ENCODE peak calls at places on chromosomes 16 and 17, in eight cellular contexts. H is activated T-cell treated with anti-CD3 and anti-CD28 coated beads for 24 hours; B is upper lobe of right lung; J is stimulated activated CD4-positive, alpha-beta T cell treated with anti-CD3 and anti-CD28 coated beads, TNF-alpha, amount 100 ng/mL, for 24 hours; E is GM04503; V is effector memory CD4-positive, alpha-beta T cell; Q is activated naive CD4-positive, alpha-beta T cell; K is cardiac fibroblast. M is an unnamed sample.

GRCh38 chr17:79547586-79547985 is 63.3 kb downstream of the RBFOX3 start:
- DNase-seq in H (no peak), B (peak; percentile 32), J (no peak), E (no peak), V (no peak), Q (no peak), K (no peak), M (no peak)

GRCh38 chr17:8153550-8153956 is 1.3 kb upstream of the PER1 start:
- DNase-seq in H (peak; percentile 59), B (peak; percentile 82), J (peak; percentile 67), E (peak; percentile 93), V (no peak), Q (no peak), K (peak; percentile 99), M (no peak)

GRCh38 chr17:652310-652709 is 62.3 kb downstream of the VPS53 start:
- DNase-seq in H (no peak), B (no peak), J (no peak), E (no peak), V (no peak), Q (no peak), K (no peak), M (no peak)

GRCh38 chr16:27529962-27530361 is 19.8 kb downstream of the GTF3C1 start:
- DNase-seq in H (no peak), B (no peak), J (no peak), E (no peak), V (no peak), Q (no peak), K (peak; percentile 52), M (no peak)

GRCh38 chr16:1167276-1168107 is 14.6 kb downstream of the CACNA1H start:
- DNase-seq in H (no peak), B (no peak), J (no peak), E (no peak), V (no peak), Q (no peak), K (no peak), M (no peak)

GRCh38 chr16:1308977-1309885 is at the start of gene UBE2I:
- DNase-seq in H (peak; percentile 98), B (peak; percentile 97), J (peak; percentile 95), E (peak; percentile 97), V (peak; percentile 92), Q (peak; percentile 95), K (peak; percentile 99), M (peak; percentile 100)

GRCh38 chr17:36104601-36105000 is 974 bp downstream of the CCL4 start:
- DNase-seq in H (no peak), B (no peak), J (no peak), E (no peak), V (no peak), Q (no peak), K (no peak), M (peak; percentile 72)

GRCh38 chr16:67860589-67861398 is 12.1 kb upstream of the EDC4 start:
- DNase-seq in H (no peak), B (no peak), J (no peak), E (no peak), V (no peak), Q (no peak), K (peak; percentile 77), M (no peak)

GRCh38 chr17:79626156-79626890 is 15.5 kb upstream of the RBFOX3 start:
- DNase-seq in H (no peak), B (peak; percentile 44), J (no peak), E (no peak), V (no peak), Q (no peak), K (no peak), M (no peak)

GRCh38 chr17:66255112-66255511 is 25.9 kb upstream of the APOH start:
- DNase-seq in H (peak; percentile 28), B (no peak), J (no peak), E (peak; percentile 36), V (no peak), Q (no peak), K (peak; percentile 90), M (no peak)

GRCh38 chr17:44186307-44187130 is at the start of gene TMUB2:
- DNase-seq in H (peak; percentile 99), B (peak; percentile 99), J (peak; percentile 99), E (peak; percentile 92), V (peak; percentile 99), Q (peak; percentile 98), K (peak; percentile 100), M (peak; percentile 99)

GRCh38 chr17:4180791-4181190 is 37.8 kb downstream of the CYB5D2 start:
- DNase-seq in H (no peak), B (peak; percentile 25), J (no peak), E (no peak), V (no peak), Q (no peak), K (no peak), M (no peak)

GRCh38 chr16:8070501-8070900 is 519.8 kb downstream of the TMEM114 start:
- DNase-seq in H (no peak), B (no peak), J (no peak), E (no peak), V (no peak), Q (no peak), K (no peak), M (no peak)

GRCh38 chr17:2002767-2003329 is 22.3 kb downstream of the RTN4RL1 start:
- DNase-seq in H (no peak), B (no peak), J (no peak), E (no peak), V (no peak), Q (no peak), K (no peak), M (no peak)

GRCh38 chr16:66832661-66833305 is 2.0 kb upstream of the NAE1 start:
- DNase-seq in H (no peak), B (no peak), J (no peak), E (no peak), V (no peak), Q (no peak), K (peak; percentile 17), M (no peak)

GRCh38 chr16:88811600-88811849 is 203 bp downstream of the APRT start:
- DNase-seq in H (no peak), B (no peak), J (no peak), E (no peak), V (no peak), Q (no peak), K (no peak), M (no peak)

GRCh38 chr16:73846292-73846849 is 450.2 kb upstream of the PSMD7 start:
- DNase-seq in H (no peak), B (no peak), J (no peak), E (no peak), V (no peak), Q (no peak), K (no peak), M (no peak)

GRCh38 chr16:1079786-1080525 is 7.4 kb downstream of the SSTR5 start:
- DNase-seq in H (no peak), B (no peak), J (no peak), E (no peak), V (no peak), Q (no peak), K (no peak), M (no peak)

GRCh38 chr17:45985447-45985846 is 13.6 kb upstream of the STH start:
- DNase-seq in H (no peak), B (no peak), J (no peak), E (no peak), V (no peak), Q (no peak), K (no peak), M (no peak)

GRCh38 chr17:44308865-44309264 is 464 bp downstream of the RUNDC3A start:
- DNase-seq in H (no peak), B (no peak), J (no peak), E (no peak), V (no peak), Q (no peak), K (no peak), M (no peak)

GRCh38 chr16:79186196-79186595 is 414.3 kb downstream of the MAF start:
- DNase-seq in H (no peak), B (no peak), J (no peak), E (no peak), V (no peak), Q (no peak), K (no peak), M (no peak)

GRCh38 chr16:85057212-85057889 is 29.8 kb downstream of the KIAA0513 start:
- DNase-seq in H (no peak), B (no peak), J (no peak), E (no peak), V (no peak), Q (no peak), K (no peak), M (no peak)

GRCh38 chr16:30429418-30429677 is 482 bp downstream of the DCTPP1 start:
- DNase-seq in H (no peak), B (no peak), J (no peak), E (no peak), V (no peak), Q (no peak), K (no peak), M (no peak)

GRCh38 chr16:85820604-85821372 is 21.3 kb downstream of the COX4I1 start:
- DNase-seq in H (no peak), B (peak; percentile 31), J (no peak), E (no peak), V (no peak), Q (no peak), K (no peak), M (no peak)

GRCh38 chr16:29857133-29857760 is 5.8 kb downstream of the CDIPT start:
- DNase-seq in H (no peak), B (no peak), J (no peak), E (peak; percentile 88), V (no peak), Q (no peak), K (peak; percentile 19), M (no peak)

GRCh38 chr17:76805319-76805718 is 62.9 kb upstream of the MGAT5B start:
- DNase-seq in H (no peak), B (no peak), J (no peak), E (peak; percentile 33), V (no peak), Q (no peak), K (peak; percentile 53), M (no peak)

GRCh38 chr16:86762035-86762550 is 183.7 kb downstream of the FOXL1 start:
- DNase-seq in H (no peak), B (no peak), J (no peak), E (no peak), V (no peak), Q (no peak), K (no peak), M (no peak)

GRCh38 chr16:9219811-9220210 is 128.4 kb downstream of the HAPSTR1 start:
- DNase-seq in H (no peak), B (no peak), J (no peak), E (no peak), V (no peak), Q (no peak), K (no peak), M (no peak)

GRCh38 chr17:45395569-45396415 is 36.9 kb downstream of the ARHGAP27 start:
- DNase-seq in H (no peak), B (no peak), J (no peak), E (no peak), V (no peak), Q (no peak), K (no peak), M (no peak)

GRCh38 chr17:52158450-52159042 is at the start of gene CA10:
- DNase-seq in H (no peak), B (no peak), J (no peak), E (no peak), V (no peak), Q (no peak), K (no peak), M (no peak)

GRCh38 chr17:34588266-34588665 is 8.9 kb downstream of the TMEM132E start:
- DNase-seq in H (no peak), B (no peak), J (no peak), E (no peak), V (no peak), Q (no peak), K (no peak), M (no peak)

M was measured in stimulated activated effector memory CD8-positive, alpha-beta T cell treated with anti-CD3 and anti-CD28 coated beads, Interleukin-12 subunit alpha, Interleukin-12 subunit beta, amount 100 ng/mL, for 72 hours.